ENCODE peak calls at places on chromosomes 7 and 10, in eight cellular contexts. Z, C, B, T, W, J, H and I are unnamed samples.

GRCh38 chr10:96642973-96643372 is 56.2 kb upstream of the TM9SF3 start:
- DNase-seq in Z (no peak), C (no peak), B (peak; percentile 46), T (peak; percentile 91), W (peak; percentile 92), J (peak; percentile 35), H (peak; percentile 17), I (peak; percentile 62)

GRCh38 chr7:144857463-144857862 is 21.6 kb upstream of the TPK1 start:
- DNase-seq in Z (no peak), C (no peak), B (no peak), T (no peak), W (no peak), J (no peak), H (no peak), I (no peak)

GRCh38 chr10:59675812-59676211 is 33.8 kb downstream of the SLC16A9 start:
- DNase-seq in Z (no peak), C (no peak), B (no peak), T (no peak), W (no peak), J (no peak), H (no peak), I (no peak)

GRCh38 chr10:126092806-126093205 is 196.4 kb downstream of the FANK1 start:
- DNase-seq in Z (no peak), C (no peak), B (no peak), T (no peak), W (no peak), J (no peak), H (no peak), I (no peak)

GRCh38 chr10:62852961-62853702 is 37.0 kb upstream of the EGR2 start:
- DNase-seq in Z (no peak), C (no peak), B (no peak), T (no peak), W (no peak), J (no peak), H (no peak), I (peak; percentile 24)

GRCh38 chr7:137878333-137878961 is 31.7 kb upstream of the DGKI start:
- DNase-seq in Z (no peak), C (no peak), B (no peak), T (peak; percentile 92), W (no peak), J (no peak), H (no peak), I (no peak)

GRCh38 chr7:137882261-137882668 is 35.5 kb upstream of the DGKI start:
- DNase-seq in Z (no peak), C (no peak), B (no peak), T (no peak), W (no peak), J (no peak), H (no peak), I (no peak)

GRCh38 chr7:23266918-23267317 is 20.3 kb downstream of the GPNMB start:
- DNase-seq in Z (no peak), C (no peak), B (no peak), T (no peak), W (no peak), J (no peak), H (no peak), I (no peak)

GRCh38 chr10:63681965-63682704 is 160.9 kb downstream of the REEP3 start:
- DNase-seq in Z (no peak), C (no peak), B (no peak), T (no peak), W (no peak), J (no peak), H (no peak), I (no peak)

GRCh38 chr7:102273749-102274712 is 12.6 kb upstream of the SH2B2 start:
- DNase-seq in Z (no peak), C (no peak), B (no peak), T (no peak), W (peak; percentile 48), J (no peak), H (no peak), I (no peak)

GRCh38 chr7:26555971-26556830 is 264.5 kb downstream of the SNX10 start:
- DNase-seq in Z (no peak), C (no peak), B (no peak), T (no peak), W (no peak), J (no peak), H (no peak), I (no peak)

GRCh38 chr7:73688288-73688687 is 4.9 kb downstream of the BUD23 start:
- DNase-seq in Z (no peak), C (no peak), B (no peak), T (no peak), W (no peak), J (no peak), H (no peak), I (no peak)

GRCh38 chr10:14588084-14588937 is 186.4 kb downstream of the FAM107B start:
- DNase-seq in Z (no peak), C (no peak), B (no peak), T (no peak), W (no peak), J (no peak), H (no peak), I (peak; percentile 32)